ENCODE peak calls at places on chromosome 15, in eight cellular contexts. One of them, this sample, is unnamed.
A peak's percentile ranks its signal among the peaks of the same experiment; 100 is the strongest.

GRCh38 chr15:57393081-57393480 is 16.8 kb downstream of the CGNL1 start:
- DNase-seq in Daoy: no peak
- DNase-seq in NCI-H1105: no peak
- DNase-seq in activated effector memory CD4-positive, alpha-beta T cell treated with anti-CD3 and anti-CD28 coated beads, Interleukin-2, amount 50 U/mL, for 16 hours: no peak
- DNase-seq in ACHN: no peak
- DNase-seq in HT1080: no peak
- DNase-seq in SK-MEL-5: no peak
- DNase-seq in pons: no peak
- DNase-seq in this sample: peak; percentile 32

GRCh38 chr15:101615986-101616848 is 36.0 kb downstream of the TM2D3 start:
- DNase-seq in Daoy: peak; percentile 88
- DNase-seq in NCI-H1105: peak; percentile 14
- DNase-seq in activated effector memory CD4-positive, alpha-beta T cell treated with anti-CD3 and anti-CD28 coated beads, Interleukin-2, amount 50 U/mL, for 16 hours: no peak
- DNase-seq in ACHN: no peak
- DNase-seq in HT1080: peak; percentile 68
- DNase-seq in SK-MEL-5: peak; percentile 5
- DNase-seq in pons: no peak
- DNase-seq in this sample: peak; percentile 85

GRCh38 chr15:69729167-69729748 is 276.6 kb downstream of the RPLP1 start:
- DNase-seq in Daoy: no peak
- DNase-seq in NCI-H1105: no peak
- DNase-seq in activated effector memory CD4-positive, alpha-beta T cell treated with anti-CD3 and anti-CD28 coated beads, Interleukin-2, amount 50 U/mL, for 16 hours: peak; percentile 91
- DNase-seq in ACHN: peak; percentile 16
- DNase-seq in HT1080: no peak
- DNase-seq in SK-MEL-5: peak; percentile 44
- DNase-seq in pons: no peak
- DNase-seq in this sample: peak; percentile 51

GRCh38 chr15:69591905-69592508 is 139.4 kb downstream of the RPLP1 start:
- DNase-seq in Daoy: peak; percentile 65
- DNase-seq in NCI-H1105: peak; percentile 91
- DNase-seq in activated effector memory CD4-positive, alpha-beta T cell treated with anti-CD3 and anti-CD28 coated beads, Interleukin-2, amount 50 U/mL, for 16 hours: no peak
- DNase-seq in ACHN: no peak
- DNase-seq in HT1080: peak; percentile 32
- DNase-seq in SK-MEL-5: no peak
- DNase-seq in pons: no peak
- DNase-seq in this sample: no peak

GRCh38 chr15:56968821-56969220 is 50.4 kb downstream of the TCF12 start:
- DNase-seq in Daoy: no peak
- DNase-seq in NCI-H1105: no peak
- DNase-seq in activated effector memory CD4-positive, alpha-beta T cell treated with anti-CD3 and anti-CD28 coated beads, Interleukin-2, amount 50 U/mL, for 16 hours: no peak
- DNase-seq in ACHN: no peak
- DNase-seq in HT1080: no peak
- DNase-seq in SK-MEL-5: no peak
- DNase-seq in pons: no peak
- DNase-seq in this sample: no peak

GRCh38 chr15:59611277-59612260 is at the start of gene GCNT3:
- DNase-seq in Daoy: peak; percentile 6
- DNase-seq in NCI-H1105: no peak
- DNase-seq in activated effector memory CD4-positive, alpha-beta T cell treated with anti-CD3 and anti-CD28 coated beads, Interleukin-2, amount 50 U/mL, for 16 hours: no peak
- DNase-seq in ACHN: peak; percentile 92
- DNase-seq in HT1080: peak; percentile 62
- DNase-seq in SK-MEL-5: peak; percentile 33
- DNase-seq in pons: no peak
- DNase-seq in this sample: no peak

GRCh38 chr15:46996331-46996730 is 721.0 kb upstream of the SEMA6D start:
- DNase-seq in Daoy: no peak
- DNase-seq in NCI-H1105: no peak
- DNase-seq in activated effector memory CD4-positive, alpha-beta T cell treated with anti-CD3 and anti-CD28 coated beads, Interleukin-2, amount 50 U/mL, for 16 hours: no peak
- DNase-seq in ACHN: no peak
- DNase-seq in HT1080: peak; percentile 80
- DNase-seq in SK-MEL-5: no peak
- DNase-seq in pons: no peak
- DNase-seq in this sample: no peak

GRCh38 chr15:70541511-70541910 is 221.8 kb downstream of the UACA start:
- DNase-seq in Daoy: no peak
- DNase-seq in NCI-H1105: no peak
- DNase-seq in activated effector memory CD4-positive, alpha-beta T cell treated with anti-CD3 and anti-CD28 coated beads, Interleukin-2, amount 50 U/mL, for 16 hours: no peak
- DNase-seq in ACHN: no peak
- DNase-seq in HT1080: no peak
- DNase-seq in SK-MEL-5: no peak
- DNase-seq in pons: no peak
- DNase-seq in this sample: no peak

GRCh38 chr15:77025066-77025435 is 30.1 kb downstream of the PSTPIP1 start:
- DNase-seq in Daoy: no peak
- DNase-seq in NCI-H1105: no peak
- DNase-seq in activated effector memory CD4-positive, alpha-beta T cell treated with anti-CD3 and anti-CD28 coated beads, Interleukin-2, amount 50 U/mL, for 16 hours: no peak
- DNase-seq in ACHN: no peak
- DNase-seq in HT1080: no peak
- DNase-seq in SK-MEL-5: no peak
- DNase-seq in pons: no peak
- DNase-seq in this sample: no peak

GRCh38 chr15:93428135-93428534 is 339.1 kb upstream of the RGMA start:
- DNase-seq in Daoy: peak; percentile 65
- DNase-seq in NCI-H1105: no peak
- DNase-seq in activated effector memory CD4-positive, alpha-beta T cell treated with anti-CD3 and anti-CD28 coated beads, Interleukin-2, amount 50 U/mL, for 16 hours: no peak
- DNase-seq in ACHN: no peak
- DNase-seq in HT1080: peak; percentile 9
- DNase-seq in SK-MEL-5: no peak
- DNase-seq in pons: no peak
- DNase-seq in this sample: peak; percentile 63

GRCh38 chr15:48556159-48556897 is 89.2 kb downstream of the FBN1 start:
- DNase-seq in Daoy: no peak
- DNase-seq in NCI-H1105: no peak
- DNase-seq in activated effector memory CD4-positive, alpha-beta T cell treated with anti-CD3 and anti-CD28 coated beads, Interleukin-2, amount 50 U/mL, for 16 hours: no peak
- DNase-seq in ACHN: no peak
- DNase-seq in HT1080: no peak
- DNase-seq in SK-MEL-5: no peak
- DNase-seq in pons: no peak
- DNase-seq in this sample: no peak

GRCh38 chr15:60299452-60300047 is 98.2 kb downstream of the ANXA2 start:
- DNase-seq in Daoy: peak; percentile 15
- DNase-seq in NCI-H1105: peak; percentile 100
- DNase-seq in activated effector memory CD4-positive, alpha-beta T cell treated with anti-CD3 and anti-CD28 coated beads, Interleukin-2, amount 50 U/mL, for 16 hours: no peak
- DNase-seq in ACHN: no peak
- DNase-seq in HT1080: no peak
- DNase-seq in SK-MEL-5: peak; percentile 34
- DNase-seq in pons: peak; percentile 19
- DNase-seq in this sample: peak; percentile 84

GRCh38 chr15:86080302-86080701 is 631 bp downstream of the AGBL1 start:
- DNase-seq in Daoy: no peak
- DNase-seq in NCI-H1105: no peak
- DNase-seq in activated effector memory CD4-positive, alpha-beta T cell treated with anti-CD3 and anti-CD28 coated beads, Interleukin-2, amount 50 U/mL, for 16 hours: no peak
- DNase-seq in ACHN: no peak
- DNase-seq in HT1080: no peak
- DNase-seq in SK-MEL-5: no peak
- DNase-seq in pons: no peak
- DNase-seq in this sample: no peak

GRCh38 chr15:48149858-48150257 is 28.2 kb downstream of the MYEF2 start:
- DNase-seq in Daoy: peak; percentile 47
- DNase-seq in NCI-H1105: no peak
- DNase-seq in activated effector memory CD4-positive, alpha-beta T cell treated with anti-CD3 and anti-CD28 coated beads, Interleukin-2, amount 50 U/mL, for 16 hours: no peak
- DNase-seq in ACHN: peak; percentile 58
- DNase-seq in HT1080: peak; percentile 89
- DNase-seq in SK-MEL-5: no peak
- DNase-seq in pons: no peak
- DNase-seq in this sample: peak; percentile 14

GRCh38 chr15:65940618-65940909 is 71.3 kb downstream of the RAB11A start:
- DNase-seq in Daoy: peak; percentile 69
- DNase-seq in NCI-H1105: no peak
- DNase-seq in activated effector memory CD4-positive, alpha-beta T cell treated with anti-CD3 and anti-CD28 coated beads, Interleukin-2, amount 50 U/mL, for 16 hours: no peak
- DNase-seq in ACHN: no peak
- DNase-seq in HT1080: peak; percentile 54
- DNase-seq in SK-MEL-5: no peak
- DNase-seq in pons: no peak
- DNase-seq in this sample: no peak

GRCh38 chr15:95929232-95929846 is 401.2 kb upstream of the NR2F2 start:
- DNase-seq in Daoy: peak; percentile 42
- DNase-seq in NCI-H1105: no peak
- DNase-seq in activated effector memory CD4-positive, alpha-beta T cell treated with anti-CD3 and anti-CD28 coated beads, Interleukin-2, amount 50 U/mL, for 16 hours: no peak
- DNase-seq in ACHN: no peak
- DNase-seq in HT1080: peak; percentile 45
- DNase-seq in SK-MEL-5: peak; percentile 39
- DNase-seq in pons: no peak
- DNase-seq in this sample: no peak

GRCh38 chr15:24943361-24943760 is 11.4 kb upstream of the SNRPN start:
- DNase-seq in Daoy: no peak
- DNase-seq in NCI-H1105: no peak
- DNase-seq in activated effector memory CD4-positive, alpha-beta T cell treated with anti-CD3 and anti-CD28 coated beads, Interleukin-2, amount 50 U/mL, for 16 hours: no peak
- DNase-seq in ACHN: no peak
- DNase-seq in HT1080: no peak
- DNase-seq in SK-MEL-5: no peak
- DNase-seq in pons: no peak
- DNase-seq in this sample: no peak

GRCh38 chr15:70826634-70827033 is 27.3 kb downstream of the LARP6 start:
- DNase-seq in Daoy: peak; percentile 72
- DNase-seq in NCI-H1105: no peak
- DNase-seq in activated effector memory CD4-positive, alpha-beta T cell treated with anti-CD3 and anti-CD28 coated beads, Interleukin-2, amount 50 U/mL, for 16 hours: no peak
- DNase-seq in ACHN: peak; percentile 8
- DNase-seq in HT1080: peak; percentile 92
- DNase-seq in SK-MEL-5: peak; percentile 59
- DNase-seq in pons: no peak
- DNase-seq in this sample: peak; percentile 88

GRCh38 chr15:56739474-56739873 is 6.2 kb upstream of the ZNF280D start:
- DNase-seq in Daoy: no peak
- DNase-seq in NCI-H1105: no peak
- DNase-seq in activated effector memory CD4-positive, alpha-beta T cell treated with anti-CD3 and anti-CD28 coated beads, Interleukin-2, amount 50 U/mL, for 16 hours: no peak
- DNase-seq in ACHN: no peak
- DNase-seq in HT1080: no peak
- DNase-seq in SK-MEL-5: no peak
- DNase-seq in pons: no peak
- DNase-seq in this sample: no peak

GRCh38 chr15:60782316-60782715 is 303.4 kb upstream of the ICE2 start:
- DNase-seq in Daoy: no peak
- DNase-seq in NCI-H1105: no peak
- DNase-seq in activated effector memory CD4-positive, alpha-beta T cell treated with anti-CD3 and anti-CD28 coated beads, Interleukin-2, amount 50 U/mL, for 16 hours: no peak
- DNase-seq in ACHN: no peak
- DNase-seq in HT1080: no peak
- DNase-seq in SK-MEL-5: no peak
- DNase-seq in pons: no peak
- DNase-seq in this sample: no peak

GRCh38 chr15:35062164-35063099 is 22.7 kb downstream of the NANOGP8 start:
- DNase-seq in Daoy: no peak
- DNase-seq in NCI-H1105: no peak
- DNase-seq in activated effector memory CD4-positive, alpha-beta T cell treated with anti-CD3 and anti-CD28 coated beads, Interleukin-2, amount 50 U/mL, for 16 hours: no peak
- DNase-seq in ACHN: no peak
- DNase-seq in HT1080: no peak
- DNase-seq in SK-MEL-5: no peak
- DNase-seq in pons: no peak
- DNase-seq in this sample: no peak

GRCh38 chr15:35444557-35445204 is 101.3 kb downstream of the DPH6 start:
- DNase-seq in Daoy: peak; percentile 15
- DNase-seq in NCI-H1105: no peak
- DNase-seq in activated effector memory CD4-positive, alpha-beta T cell treated with anti-CD3 and anti-CD28 coated beads, Interleukin-2, amount 50 U/mL, for 16 hours: no peak
- DNase-seq in ACHN: peak; percentile 53
- DNase-seq in HT1080: peak; percentile 42
- DNase-seq in SK-MEL-5: peak; percentile 81
- DNase-seq in pons: peak; percentile 62
- DNase-seq in this sample: peak; percentile 62

GRCh38 chr15:93476491-93477176 is 387.6 kb upstream of the RGMA start:
- DNase-seq in Daoy: no peak
- DNase-seq in NCI-H1105: no peak
- DNase-seq in activated effector memory CD4-positive, alpha-beta T cell treated with anti-CD3 and anti-CD28 coated beads, Interleukin-2, amount 50 U/mL, for 16 hours: no peak
- DNase-seq in ACHN: no peak
- DNase-seq in HT1080: no peak
- DNase-seq in SK-MEL-5: no peak
- DNase-seq in pons: no peak
- DNase-seq in this sample: no peak

GRCh38 chr15:76327191-76328105 is 9.1 kb upstream of the ISL2 start:
- DNase-seq in Daoy: peak; percentile 80
- DNase-seq in NCI-H1105: no peak
- DNase-seq in activated effector memory CD4-positive, alpha-beta T cell treated with anti-CD3 and anti-CD28 coated beads, Interleukin-2, amount 50 U/mL, for 16 hours: no peak
- DNase-seq in ACHN: peak; percentile 21
- DNase-seq in HT1080: peak; percentile 80
- DNase-seq in SK-MEL-5: no peak
- DNase-seq in pons: no peak
- DNase-seq in this sample: no peak